ENCODE peak calls at places on chromosomes 11 and 22, in six cellular contexts. A is astrocyte of the spinal cord, T is fibroblast of lung, S is cardiac muscle cell, U is HCT116, Q is fibroblast of the aortic adventitia. L is an unnamed sample.

GRCh38 chr11:134207538-134208239 is 16.1 kb downstream of the NCAPD3 start:
- DNase-seq in A (no peak), S (peak; percentile 40), U (no peak), Q (peak; percentile 22), T (peak; percentile 21), L (peak; percentile 25)

GRCh38 chr11:83970061-83970671 is 684.0 kb upstream of the CCDC90B start:
- DNase-seq in Q (no peak), A (no peak), S (no peak), T (no peak), U (no peak), L (no peak)

GRCh38 chr11:34641456-34641855 is 20.6 kb downstream of the EHF start:
- DNase-seq in Q (no peak), U (no peak), S (no peak), T (no peak), A (no peak), L (peak; percentile 62)

GRCh38 chr22:40377931-40378330 is 7.5 kb downstream of the SGSM3 start:
- DNase-seq in S (no peak), A (no peak), U (no peak), Q (no peak), T (no peak), L (no peak)

GRCh38 chr22:20604776-20605221 is 97.4 kb downstream of the MED15 start:
- DNase-seq in U (no peak), S (no peak), A (no peak), Q (no peak), T (no peak), L (no peak)

GRCh38 chr22:35044607-35045390 is 21.2 kb upstream of the ISX start:
- DNase-seq in U (no peak), Q (no peak), T (no peak), A (no peak), S (no peak), L (no peak)

GRCh38 chr11:58057481-58057880 is 26.7 kb downstream of the OR6Q1 start:
- DNase-seq in U (no peak), T (no peak), S (no peak), A (peak; percentile 66), Q (no peak), L (peak; percentile 10)

GRCh38 chr22:33271390-33272161 is 213.4 kb upstream of the SYN3 start:
- DNase-seq in T (peak; percentile 7), S (peak; percentile 24), A (no peak), U (no peak), Q (peak; percentile 78), L (no peak)

GRCh38 chr11:86811637-86812321 is 11.4 kb downstream of the PRSS23 start:
- DNase-seq in U (peak; percentile 76), S (peak; percentile 59), Q (peak; percentile 54), T (peak; percentile 62), A (peak; percentile 80), L (peak; percentile 33)

GRCh38 chr11:2748814-2749554 is 49.2 kb upstream of the KCNQ1OT1 start:
- DNase-seq in A (no peak), U (no peak), S (no peak), Q (no peak), T (no peak), L (no peak)

GRCh38 chr11:63862923-63863322 is 24.0 kb downstream of the MARK2 start:
- DNase-seq in T (no peak), Q (no peak), S (no peak), U (no peak), A (peak; percentile 26), L (peak; percentile 58)

GRCh38 chr11:125132586-125132985 is 21.2 kb upstream of the TMEM218 start:
- DNase-seq in S (no peak), Q (no peak), T (peak; percentile 19), A (peak; percentile 12), U (no peak), L (no peak)

GRCh38 chr11:10655227-10655626 is 38.3 kb downstream of the IRAG1 start:
- DNase-seq in S (no peak), Q (no peak), T (no peak), U (peak; percentile 41), A (no peak), L (no peak)

GRCh38 chr11:73295259-73295995 is 12.6 kb upstream of the ARHGEF17 start:
- DNase-seq in T (peak; percentile 68), U (peak; percentile 43), A (peak; percentile 78), Q (peak; percentile 83), S (peak; percentile 78), L (peak; percentile 69)

GRCh38 chr11:63970902-63971301 is 3.5 kb upstream of the COX8A start:
- DNase-seq in S (no peak), U (no peak), T (no peak), A (no peak), Q (no peak), L (no peak)

GRCh38 chr11:64268687-64269379 is 15.6 kb downstream of the BAD start:
- DNase-seq in U (no peak), S (peak; percentile 92), T (peak; percentile 73), Q (peak; percentile 86), A (peak; percentile 26), L (peak; percentile 88)

GRCh38 chr11:19345848-19346681 is 105.3 kb upstream of the E2F8 start:
- DNase-seq in A (peak; percentile 13), U (no peak), Q (peak; percentile 34), T (peak; percentile 23), S (peak; percentile 34), L (peak; percentile 22)
- H3K4me3 ChIP-seq in A (peak overlapping the region; percentile 5), U (no peak overlapping the region), Q (peak overlapping the region; percentile 77), T (peak overlapping the region; percentile 6), S (peak overlapping the region; percentile 13), L (peak overlapping the region; percentile 44)

GRCh38 chr11:119014209-119014924 is 3.8 kb downstream of the RPS25 start:
- DNase-seq in S (no peak), U (no peak), A (no peak), Q (no peak), T (no peak), L (no peak)

GRCh38 chr11:119016216-119017009 is 1.7 kb downstream of the RPS25 start:
- DNase-seq in A (no peak), S (no peak), Q (no peak), T (no peak), U (no peak), L (no peak)

GRCh38 chr11:119012629-119013170 is 5.4 kb downstream of the RPS25 start:
- DNase-seq in T (no peak), S (no peak), U (no peak), A (no peak), Q (no peak), L (no peak)

GRCh38 chr11:119018074-119018938 is at the start of the genes RPS25 and TRAPPC4:
- DNase-seq in Q (peak; percentile 96), T (peak; percentile 96), A (peak; percentile 97), S (peak; percentile 97), U (peak; percentile 94), L (peak; percentile 95)

DNA sequence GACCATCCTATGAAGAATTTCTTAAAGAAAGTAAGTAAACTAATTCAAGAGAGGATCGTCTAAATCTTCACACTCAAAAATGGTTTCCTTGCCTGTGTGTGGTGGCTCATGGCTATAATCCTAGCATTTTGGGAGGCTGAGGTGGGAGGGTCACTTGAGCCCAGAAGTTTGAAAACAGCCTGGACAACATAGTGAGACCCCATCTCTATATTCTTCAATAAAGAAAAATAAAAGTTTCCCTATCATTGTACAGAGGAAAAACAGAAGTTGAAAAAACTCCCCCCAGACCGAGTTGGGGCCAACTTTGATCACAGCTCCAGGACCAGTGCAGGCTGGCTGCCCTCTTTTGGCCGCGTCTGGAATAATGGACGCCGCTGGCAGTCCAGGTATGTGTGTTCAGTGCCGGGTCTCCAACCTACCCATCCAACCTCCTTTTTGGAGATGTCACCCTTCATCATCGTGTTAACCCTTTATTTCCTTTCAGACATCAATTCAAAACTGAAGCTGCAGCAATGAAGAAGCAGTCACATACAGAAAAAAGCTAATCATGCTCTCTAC is 3.0 kb downstream of the RPS25 start:
- DNase-seq in S (no peak), T (no peak), U (no peak), A (no peak), Q (no peak), L (no peak)
- TF ChIP-seq CTCF in S (no peak), T (no peak), U (peak; percentile 36), A (peak; percentile 7), Q (no peak), L (no peak)

DNA sequence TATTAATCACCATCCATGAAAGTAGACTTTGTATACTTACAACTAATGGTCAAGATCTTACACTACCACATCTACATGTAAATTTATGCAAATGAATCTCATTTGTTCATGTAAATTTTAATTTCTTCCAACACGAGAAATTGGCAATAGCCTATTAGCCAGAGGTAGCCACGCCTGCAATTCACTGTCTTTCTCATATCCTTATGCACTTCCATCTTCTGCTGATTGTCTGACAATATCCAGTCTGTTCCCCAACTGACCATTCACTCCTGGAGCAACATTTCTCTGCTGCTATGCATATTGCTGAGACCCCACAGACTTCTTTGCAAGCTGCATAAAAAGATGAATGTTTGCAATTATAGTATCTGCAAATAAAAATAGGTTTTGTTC is 2.5 kb downstream of the NNMT start:
- DNase-seq in Q (peak; percentile 60), S (peak; percentile 67), A (peak; percentile 42), T (no peak), U (no peak), L (no peak)
- H3K4me3 ChIP-seq in Q (peak overlapping the region; percentile 87), S (no peak overlapping the region), A (peak overlapping the region; percentile 80), T (peak overlapping the region; percentile 56), U (no peak overlapping the region), L (peak overlapping the region; percentile 91)

DNA sequence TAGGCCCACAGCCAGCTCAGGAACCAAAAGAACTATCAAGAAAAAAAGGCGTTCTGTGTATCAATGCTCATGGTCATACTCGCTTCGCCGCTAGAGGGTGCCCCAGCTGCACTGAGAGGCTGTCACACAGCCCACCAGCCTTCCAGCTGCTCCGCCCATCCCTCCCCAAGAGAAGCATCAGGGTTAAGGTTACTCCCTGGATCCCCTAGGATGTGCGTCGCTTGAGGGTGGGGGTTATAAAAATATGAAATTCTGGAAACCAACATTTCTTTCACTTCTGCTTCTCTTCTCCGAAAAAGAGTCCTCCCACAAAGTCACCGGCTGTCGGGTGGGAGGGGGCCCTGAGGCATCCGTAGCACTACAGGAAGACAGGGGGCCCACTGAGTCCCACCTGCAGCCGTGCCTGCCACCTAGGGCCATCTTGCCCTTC is 1.7 kb downstream of the CBX6 start:
- DNase-seq in S (peak; percentile 88), A (peak; percentile 69), T (peak; percentile 82), U (peak; percentile 71), Q (peak; percentile 82), L (peak; percentile 82)
- TF ChIP-seq CTCF in S (peak; percentile 96), A (peak; percentile 93), T (peak; percentile 94), U (peak; percentile 94), Q (peak; percentile 91), L (peak; percentile 97)

DNA sequence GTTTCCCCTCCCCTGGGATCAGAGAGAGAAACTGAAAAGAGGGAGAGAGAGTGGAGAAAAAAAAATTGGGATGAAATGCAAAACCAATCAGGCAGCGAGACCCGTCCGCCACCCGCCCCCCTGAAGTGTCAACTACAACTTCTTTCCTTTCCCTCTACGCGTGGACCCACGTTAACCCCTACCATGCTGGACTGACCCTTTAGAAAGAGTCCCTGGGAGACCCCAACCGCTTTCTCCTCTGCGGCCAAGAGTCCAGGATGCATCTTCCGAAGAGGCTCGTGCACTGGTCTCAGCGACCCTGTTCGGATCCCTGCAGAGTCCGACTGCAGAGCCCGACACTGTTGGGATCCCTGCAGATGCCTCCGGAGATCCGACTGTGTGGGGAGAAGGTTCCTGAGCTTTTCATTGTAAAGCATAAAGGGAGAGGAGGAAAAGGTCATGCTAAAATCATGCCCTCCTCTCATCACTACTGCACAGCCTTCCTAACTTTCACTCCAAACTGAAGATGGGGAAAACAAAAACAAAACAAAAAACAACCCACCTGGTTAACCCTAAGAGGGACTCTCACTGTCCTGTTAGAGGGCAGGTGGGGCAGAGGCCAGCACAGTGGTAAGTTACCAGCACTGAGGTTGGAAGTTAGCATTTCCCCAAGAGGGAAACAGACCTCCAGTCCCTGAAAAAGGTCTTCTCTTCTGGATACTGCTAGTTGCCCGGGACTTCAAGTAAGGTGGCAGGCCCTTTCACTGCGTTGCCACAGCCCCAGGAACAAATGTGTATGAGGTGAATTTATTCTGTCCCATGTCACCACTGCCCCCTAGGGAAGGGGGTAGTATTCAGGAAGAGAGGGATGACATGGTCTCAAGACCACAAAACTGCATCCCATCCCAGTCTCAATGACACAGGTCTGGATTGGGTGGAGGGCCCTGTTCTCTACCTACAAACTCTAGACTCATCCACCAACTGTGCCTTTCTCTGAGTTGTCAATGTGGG is 578 bp upstream of the ADAMTS8 start:
- DNase-seq in Q (no peak), S (no peak), U (no peak), T (peak; percentile 6), A (no peak), L (no peak)
- H3K4me3 ChIP-seq in Q (peak overlapping the region; percentile 47), S (peak overlapping the region; percentile 28), U (no peak overlapping the region), T (peak overlapping the region; percentile 16), A (no peak overlapping the region), L (no peak overlapping the region)

L was measured in fibroblast of villous mesenchyme.